ENCODE peak calls at places on chromosomes 7 and 10, in five cellular contexts. S, F, Z, I and Q are unnamed samples.

GRCh38 chr10:12915637-12916168 is 85.8 kb downstream of the CCDC3 start:
- DNase-seq in S (no peak), F (no peak), Z (no peak), I (no peak), Q (no peak)

GRCh38 chr10:121231059-121231458 is 367.2 kb downstream of the FGFR2 start:
- DNase-seq in S (no peak), F (no peak), Z (no peak), I (no peak), Q (no peak)

GRCh38 chr10:113961261-113961938 is 82.3 kb upstream of the ADRB1 start:
- DNase-seq in S (no peak), F (no peak), Z (no peak), I (no peak), Q (no peak)

GRCh38 chr10:101005361-101005760 is 5.8 kb downstream of the LZTS2 start:
- DNase-seq in S (no peak), F (no peak), Z (no peak), I (no peak), Q (no peak)

GRCh38 chr7:18440934-18441333 is 54.6 kb upstream of the HDAC9 start:
- DNase-seq in S (no peak), F (no peak), Z (no peak), I (no peak), Q (no peak)

GRCh38 chr7:116153050-116153449 is 57.3 kb upstream of the TES start:
- DNase-seq in S (no peak), F (no peak), Z (no peak), I (no peak), Q (no peak)

GRCh38 chr10:125101049-125101448 is 59.3 kb downstream of the CTBP2 start:
- DNase-seq in S (no peak), F (no peak), Z (no peak), I (no peak), Q (no peak)

GRCh38 chr7:157541295-157541608 is 204.4 kb downstream of the DNAJB6 start:
- DNase-seq in S (no peak), F (no peak), Z (no peak), I (no peak), Q (no peak)

GRCh38 chr7:91299952-91300775 is 35.9 kb downstream of the FZD1 start:
- DNase-seq in S (no peak), F (no peak), Z (no peak), I (no peak), Q (no peak)

GRCh38 chr10:113020425-113020753 is 70.3 kb downstream of the TCF7L2 start:
- DNase-seq in S (no peak), F (no peak), Z (no peak), I (no peak), Q (no peak)

GRCh38 chr10:102230264-102230860 is 4.3 kb downstream of the ELOVL3 start:
- DNase-seq in S (peak; percentile 42), F (peak; percentile 89), Z (no peak), I (peak; percentile 58), Q (peak; percentile 75)

GRCh38 chr7:27899601-27900000 is 159.6 kb downstream of the TAX1BP1 start:
- DNase-seq in S (no peak), F (no peak), Z (no peak), I (no peak), Q (no peak)

GRCh38 chr7:36971515-36972139 is 247.3 kb upstream of the AOAH start:
- DNase-seq in S (no peak), F (no peak), Z (no peak), I (no peak), Q (peak; percentile 24)

GRCh38 chr7:130386876-130387275 is 6.6 kb downstream of the CPA1 start:
- DNase-seq in S (no peak), F (no peak), Z (no peak), I (no peak), Q (no peak)

GRCh38 chr7:34339061-34339526 is 318.9 kb upstream of the NPSR1 start:
- DNase-seq in S (no peak), F (no peak), Z (no peak), I (peak; percentile 61), Q (no peak)

GRCh38 chr7:158325530-158326381 is 261.9 kb downstream of the PTPRN2 start:
- DNase-seq in S (no peak), F (peak; percentile 98), Z (peak; percentile 94), I (no peak), Q (peak; percentile 92)

GRCh38 chr7:36987363-36987724 is 263.1 kb upstream of the AOAH start:
- DNase-seq in S (no peak), F (no peak), Z (no peak), I (no peak), Q (no peak)

GRCh38 chr10:123142701-123143161 is 5.2 kb upstream of the HMX2 start:
- DNase-seq in S (no peak), F (no peak), Z (no peak), I (no peak), Q (no peak)

GRCh38 chr10:133356953-133357292 is 896 bp downstream of the FUOM start:
- DNase-seq in S (no peak), F (no peak), Z (no peak), I (no peak), Q (no peak)

GRCh38 chr10:31947144-31947926 is 18.7 kb upstream of the ARHGAP12 start:
- DNase-seq in S (peak; percentile 95), F (no peak), Z (no peak), I (peak; percentile 96), Q (no peak)

GRCh38 chr7:102312317-102312716 is 25.6 kb downstream of the SH2B2 start:
- DNase-seq in S (no peak), F (no peak), Z (no peak), I (no peak), Q (no peak)

GRCh38 chr10:52092390-52092789 is 221.7 kb upstream of the DKK1 start:
- DNase-seq in S (no peak), F (no peak), Z (no peak), I (no peak), Q (no peak)

GRCh38 chr7:155824195-155824915 is 12.1 kb upstream of the SHH start:
- DNase-seq in S (peak; percentile 23), F (no peak), Z (no peak), I (no peak), Q (no peak)

GRCh38 chr10:775245-776075 is 86.0 kb upstream of the DIP2C start:
- DNase-seq in S (peak; percentile 25), F (no peak), Z (no peak), I (peak; percentile 27), Q (no peak)

GRCh38 chr7:42264702-42265101 is 27.7 kb upstream of the GLI3 start:
- DNase-seq in S (no peak), F (no peak), Z (no peak), I (no peak), Q (no peak)

GRCh38 chr10:33661580-33662269 is 327.3 kb upstream of the NRP1 start:
- DNase-seq in S (no peak), F (no peak), Z (no peak), I (no peak), Q (no peak)

GRCh38 chr7:82443044-82443800 is at the start of gene CACNA2D1:
- DNase-seq in S (no peak), F (peak; percentile 54), Z (no peak), I (no peak), Q (peak; percentile 41)
- H2BK15ac ChIP-seq in S (peak within 1 kb of the TSS; percentile 69), F (no peak within 1 kb of the TSS), Z (peak within 1 kb of the TSS; percentile 19), I (peak within 1 kb of the TSS; percentile 99), Q (peak within 1 kb of the TSS; percentile 92)

GRCh38 chr7:97973206-97973658 is 16.8 kb downstream of the OCM2 start:
- DNase-seq in S (no peak), F (peak; percentile 93), Z (peak; percentile 31), I (peak; percentile 11), Q (no peak)

GRCh38 chr7:97971120-97971989 is 18.6 kb downstream of the OCM2 start:
- DNase-seq in S (peak; percentile 13), F (no peak), Z (no peak), I (peak; percentile 40), Q (no peak)

DNA sequence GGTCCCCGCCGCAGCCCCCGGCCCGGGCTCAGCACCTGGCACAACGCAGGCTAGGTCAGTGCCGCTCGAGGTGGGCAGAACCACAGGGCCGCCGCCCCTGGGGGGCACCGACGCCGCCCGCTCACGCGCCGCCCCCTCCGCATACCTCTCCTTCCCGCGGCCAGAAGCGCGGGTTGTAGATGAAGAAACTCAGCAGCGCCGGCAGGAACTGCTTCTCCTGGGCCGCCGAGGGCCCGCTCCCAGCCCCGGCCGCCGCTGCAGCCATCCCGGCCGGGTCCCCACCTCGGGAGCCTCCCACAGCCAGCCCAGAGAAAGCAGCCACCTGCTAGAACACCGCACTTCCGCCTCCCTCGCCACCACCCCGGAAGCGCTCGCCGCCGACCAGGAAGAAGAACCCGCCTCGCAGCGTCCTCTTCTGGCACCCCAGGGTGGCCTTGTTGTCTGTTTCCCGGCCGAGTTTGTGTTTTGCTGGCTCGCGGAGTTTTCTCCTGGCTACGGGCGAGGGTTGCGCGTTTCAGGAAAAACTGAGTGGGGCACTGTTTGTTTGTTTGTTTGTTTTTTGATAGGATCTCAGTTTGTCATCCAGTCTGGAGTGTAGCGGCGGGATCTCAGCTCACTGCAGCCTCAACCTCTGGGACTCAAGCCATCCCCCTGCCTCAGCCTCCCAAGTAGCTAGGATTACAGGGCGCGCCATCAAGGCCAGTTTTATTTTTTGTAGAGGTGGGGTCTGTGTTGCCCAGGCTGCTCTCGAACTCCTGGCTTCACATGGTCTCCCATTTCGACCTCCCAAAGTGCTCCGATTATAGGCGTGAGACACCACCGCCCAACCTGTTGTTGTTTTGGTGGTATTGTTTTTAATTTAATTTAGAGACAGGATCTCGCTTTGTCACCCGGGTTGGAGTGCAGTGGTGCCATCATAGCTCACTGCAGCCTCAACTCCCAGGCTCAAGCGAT is 17.7 kb downstream of the OCM2 start:
- DNase-seq in S (peak; percentile 57), F (peak; percentile 61), Z (no peak), I (peak; percentile 68), Q (peak; percentile 20)
- H3K23ac ChIP-seq in S (peak overlapping the region; percentile 65), F (no peak overlapping the region), Z (no peak overlapping the region), I (no peak overlapping the region), Q (peak overlapping the region; percentile 68)

DNA sequence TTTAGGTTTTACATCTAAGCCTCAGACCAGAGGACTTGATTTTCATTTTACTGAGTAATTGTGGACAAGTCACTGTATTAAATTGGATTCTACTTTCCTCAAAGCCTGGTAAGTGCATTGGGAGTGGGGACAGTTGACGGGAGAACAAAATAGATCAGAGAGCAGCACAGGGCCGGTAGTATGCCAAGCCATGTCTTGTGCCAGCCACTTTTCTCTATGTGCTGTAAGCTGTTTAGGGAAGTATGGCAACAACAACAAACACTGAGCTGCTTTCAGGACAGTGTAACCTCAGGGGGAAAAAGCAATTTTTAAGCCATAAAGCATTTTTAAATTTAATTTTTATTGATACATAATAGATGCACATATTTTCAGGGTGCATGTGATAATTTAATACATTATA is 365.9 kb upstream of the IGFBP3 start:
- DNase-seq in S (no peak), F (no peak), Z (no peak), I (no peak), Q (no peak)
- H4K91ac ChIP-seq in S (no peak overlapping the region), F (no peak overlapping the region), Z (no peak overlapping the region), I (no peak overlapping the region), Q (no peak overlapping the region)

DNA sequence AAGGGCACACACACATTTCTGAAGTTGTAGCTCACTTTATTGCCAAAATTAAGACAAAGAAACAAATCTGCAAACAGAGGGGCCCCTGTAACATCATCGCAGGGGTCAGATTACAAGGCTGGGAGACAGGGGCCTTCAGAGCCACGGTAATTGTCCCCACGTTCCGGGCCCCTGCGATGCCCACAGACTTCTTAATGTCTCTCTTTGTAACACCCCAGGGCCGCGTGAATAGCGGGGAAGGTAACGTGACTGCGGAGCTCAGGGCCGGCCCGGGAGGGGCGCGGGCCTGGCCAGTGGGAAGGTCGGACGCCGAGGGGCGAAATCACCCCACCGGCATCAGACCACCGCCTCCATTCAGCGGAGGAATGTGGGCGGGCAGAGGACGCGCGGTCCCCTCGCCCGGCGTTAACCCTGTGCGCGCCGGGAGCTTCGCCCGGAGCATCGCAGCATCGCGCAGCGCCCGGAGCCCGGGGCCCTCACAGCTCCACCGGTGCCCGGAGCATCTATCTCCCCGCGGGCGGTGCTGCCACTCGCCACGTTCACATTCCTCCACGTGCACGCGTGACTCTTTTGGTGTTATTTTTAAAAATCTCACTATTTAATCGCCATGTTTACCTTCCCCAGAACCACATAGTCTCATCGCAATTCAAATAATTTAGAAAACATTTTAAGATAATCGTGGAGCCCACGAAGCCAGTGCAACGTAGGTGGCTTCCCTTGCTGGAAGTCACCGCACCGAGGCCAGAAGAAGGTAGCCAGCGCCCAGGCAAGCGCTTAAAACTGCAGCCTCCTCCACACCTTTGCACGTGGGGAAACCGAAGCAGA is 22.0 kb downstream of the FGFBP3 start:
- DNase-seq in S (no peak), F (peak; percentile 98), Z (peak; percentile 89), I (peak; percentile 69), Q (peak; percentile 93)
- H2BK15ac ChIP-seq in S (no peak overlapping the region), F (no peak overlapping the region), Z (no peak overlapping the region), I (no peak overlapping the region), Q (no peak overlapping the region)